ENCODE peak calls at places on chromosome 21, in seven cellular contexts. One of them, this sample, is unnamed.

GRCh38 chr21:17660862-17661261 is 48.2 kb upstream of the BTG3 start:
- DNase-seq in fibroblast of lung: no peak
- DNase-seq in Panc1: no peak
- DNase-seq in spleen: no peak
- DNase-seq in IMR-90: no peak
- DNase-seq in A549: no peak
- DNase-seq in neural progenitor cell: no peak
- DNase-seq in this sample: no peak

GRCh38 chr21:30718239-30718909 is at the start of gene KRTAP21-3:
- DNase-seq in fibroblast of lung: no peak
- DNase-seq in Panc1: no peak
- DNase-seq in spleen: no peak
- DNase-seq in IMR-90: no peak
- DNase-seq in A549: no peak
- DNase-seq in neural progenitor cell: no peak
- DNase-seq in this sample: no peak

GRCh38 chr21:9780441-9780937 is 740.9 kb upstream of the TPTE start:
- DNase-seq in fibroblast of lung: no peak
- DNase-seq in Panc1: no peak
- DNase-seq in spleen: no peak
- DNase-seq in IMR-90: no peak
- DNase-seq in A549: no peak
- DNase-seq in neural progenitor cell: no peak
- DNase-seq in this sample: no peak

GRCh38 chr21:39669485-39669884 is 56.7 kb downstream of the B3GALT5 start:
- DNase-seq in fibroblast of lung: no peak
- DNase-seq in Panc1: no peak
- DNase-seq in spleen: peak; percentile 53
- DNase-seq in IMR-90: no peak
- DNase-seq in A549: no peak
- DNase-seq in neural progenitor cell: no peak
- DNase-seq in this sample: no peak

GRCh38 chr21:42532466-42533181 is 19.0 kb downstream of the SLC37A1 start:
- DNase-seq in fibroblast of lung: peak; percentile 35
- DNase-seq in Panc1: no peak
- DNase-seq in spleen: peak; percentile 86
- DNase-seq in IMR-90: peak; percentile 12
- DNase-seq in A549: no peak
- DNase-seq in neural progenitor cell: no peak
- DNase-seq in this sample: no peak

GRCh38 chr21:17679002-17679600 is 66.4 kb upstream of the BTG3 start:
- DNase-seq in fibroblast of lung: peak; percentile 83
- DNase-seq in Panc1: peak; percentile 45
- DNase-seq in spleen: no peak
- DNase-seq in IMR-90: peak; percentile 71
- DNase-seq in A549: peak; percentile 14
- DNase-seq in neural progenitor cell: peak; percentile 69
- DNase-seq in this sample: no peak

GRCh38 chr21:32653326-32653901 is 41.2 kb upstream of the CFAP298 start:
- DNase-seq in fibroblast of lung: peak; percentile 19
- DNase-seq in Panc1: peak; percentile 24
- DNase-seq in spleen: no peak
- DNase-seq in IMR-90: peak; percentile 10
- DNase-seq in A549: peak; percentile 9
- DNase-seq in neural progenitor cell: peak; percentile 43
- DNase-seq in this sample: no peak

GRCh38 chr21:38787461-38788274 is 18.1 kb upstream of the ETS2 start:
- DNase-seq in fibroblast of lung: peak; percentile 58
- DNase-seq in Panc1: no peak
- DNase-seq in spleen: no peak
- DNase-seq in IMR-90: peak; percentile 76
- DNase-seq in A549: peak; percentile 79
- DNase-seq in neural progenitor cell: no peak
- DNase-seq in this sample: no peak

GRCh38 chr21:34670962-34671348 is 2.2 kb downstream of the CLIC6 start:
- DNase-seq in fibroblast of lung: no peak
- DNase-seq in Panc1: no peak
- DNase-seq in spleen: no peak
- DNase-seq in IMR-90: no peak
- DNase-seq in A549: no peak
- DNase-seq in neural progenitor cell: peak; percentile 41
- DNase-seq in this sample: no peak

GRCh38 chr21:16709866-16710550 is 802.8 kb upstream of the CXADR start:
- DNase-seq in fibroblast of lung: peak; percentile 75
- DNase-seq in Panc1: no peak
- DNase-seq in spleen: no peak
- DNase-seq in IMR-90: peak; percentile 77
- DNase-seq in A549: no peak
- DNase-seq in neural progenitor cell: peak; percentile 15
- DNase-seq in this sample: no peak

GRCh38 chr21:38979271-38980196 is 173.8 kb downstream of the ETS2 start:
- DNase-seq in fibroblast of lung: peak; percentile 52
- DNase-seq in Panc1: no peak
- DNase-seq in spleen: no peak
- DNase-seq in IMR-90: peak; percentile 70
- DNase-seq in A549: no peak
- DNase-seq in neural progenitor cell: peak; percentile 33
- DNase-seq in this sample: no peak

GRCh38 chr21:33854604-33855003 is 61.0 kb downstream of the ATP5PO start:
- DNase-seq in fibroblast of lung: no peak
- DNase-seq in Panc1: peak; percentile 7
- DNase-seq in spleen: no peak
- DNase-seq in IMR-90: no peak
- DNase-seq in A549: peak; percentile 15
- DNase-seq in neural progenitor cell: no peak
- DNase-seq in this sample: no peak

GRCh38 chr21:43274946-43275310 is 106.1 kb downstream of the CRYAA start:
- DNase-seq in fibroblast of lung: no peak
- DNase-seq in Panc1: no peak
- DNase-seq in spleen: no peak
- DNase-seq in IMR-90: no peak
- DNase-seq in A549: no peak
- DNase-seq in neural progenitor cell: no peak
- DNase-seq in this sample: no peak

GRCh38 chr21:39313457-39314154 is at the start of gene BRWD1:
- DNase-seq in fibroblast of lung: peak; percentile 87
- DNase-seq in Panc1: peak; percentile 20
- DNase-seq in spleen: peak; percentile 95
- DNase-seq in IMR-90: peak; percentile 81
- DNase-seq in A549: peak; percentile 40
- DNase-seq in neural progenitor cell: peak; percentile 92
- DNase-seq in this sample: peak; percentile 85

GRCh38 chr21:34835526-34835925 is 166.7 kb downstream of the CLIC6 start:
- DNase-seq in fibroblast of lung: peak; percentile 87
- DNase-seq in Panc1: no peak
- DNase-seq in spleen: no peak
- DNase-seq in IMR-90: no peak
- DNase-seq in A549: no peak
- DNase-seq in neural progenitor cell: no peak
- DNase-seq in this sample: no peak

GRCh38 chr21:32336711-32337110 is 38.1 kb downstream of the MRAP start:
- DNase-seq in fibroblast of lung: no peak
- DNase-seq in Panc1: no peak
- DNase-seq in spleen: no peak
- DNase-seq in IMR-90: peak; percentile 56
- DNase-seq in A549: no peak
- DNase-seq in neural progenitor cell: no peak
- DNase-seq in this sample: no peak

GRCh38 chr21:14582934-14583628 is 37.0 kb upstream of the SAMSN1 start:
- DNase-seq in fibroblast of lung: no peak
- DNase-seq in Panc1: no peak
- DNase-seq in spleen: no peak
- DNase-seq in IMR-90: no peak
- DNase-seq in A549: no peak
- DNase-seq in neural progenitor cell: no peak
- DNase-seq in this sample: no peak

GRCh38 chr21:16563795-16564194 is 834.0 kb downstream of the USP25 start:
- DNase-seq in fibroblast of lung: no peak
- DNase-seq in Panc1: no peak
- DNase-seq in spleen: no peak
- DNase-seq in IMR-90: no peak
- DNase-seq in A549: peak; percentile 11
- DNase-seq in neural progenitor cell: peak; percentile 72
- DNase-seq in this sample: no peak

GRCh38 chr21:42665026-42665425 is 11.6 kb downstream of the PDE9A start:
- DNase-seq in fibroblast of lung: no peak
- DNase-seq in Panc1: no peak
- DNase-seq in spleen: no peak
- DNase-seq in IMR-90: no peak
- DNase-seq in A549: no peak
- DNase-seq in neural progenitor cell: no peak
- DNase-seq in this sample: no peak

GRCh38 chr21:43679951-43680350 is 20.6 kb downstream of the RRP1B start:
- DNase-seq in fibroblast of lung: no peak
- DNase-seq in Panc1: no peak
- DNase-seq in spleen: no peak
- DNase-seq in IMR-90: no peak
- DNase-seq in A549: no peak
- DNase-seq in neural progenitor cell: no peak
- DNase-seq in this sample: no peak

GRCh38 chr21:27149034-27149433 is 182.1 kb upstream of the ADAMTS5 start:
- DNase-seq in fibroblast of lung: no peak
- DNase-seq in Panc1: no peak
- DNase-seq in spleen: no peak
- DNase-seq in IMR-90: peak; percentile 24
- DNase-seq in A549: no peak
- DNase-seq in neural progenitor cell: no peak
- DNase-seq in this sample: no peak

GRCh38 chr21:35952651-35953340 is 107.5 kb downstream of the SETD4 start:
- DNase-seq in fibroblast of lung: no peak
- DNase-seq in Panc1: no peak
- DNase-seq in spleen: no peak
- DNase-seq in IMR-90: no peak
- DNase-seq in A549: no peak
- DNase-seq in neural progenitor cell: no peak
- DNase-seq in this sample: no peak

DNA sequence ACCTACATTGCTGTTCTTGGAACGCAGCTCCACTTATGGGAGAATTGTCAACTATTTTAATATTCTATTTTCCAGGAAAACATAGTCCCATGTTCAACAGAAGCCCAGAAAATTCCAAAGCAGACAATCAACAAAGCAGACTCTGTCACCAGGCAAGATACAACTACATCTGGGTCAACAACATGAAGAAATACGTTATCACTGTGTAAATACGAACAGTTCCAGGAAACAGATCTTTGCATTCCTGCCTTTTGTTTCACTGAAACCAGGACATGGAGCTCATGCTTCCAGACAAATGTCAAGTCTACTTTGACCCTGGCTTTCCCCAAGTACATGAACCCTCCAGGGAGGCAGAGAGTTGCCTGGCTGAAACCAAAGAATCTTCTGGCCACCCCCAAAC is 106.8 kb downstream of the SETD4 start:
- DNase-seq in fibroblast of lung: no peak
- DNase-seq in Panc1: no peak
- DNase-seq in spleen: no peak
- DNase-seq in IMR-90: no peak
- DNase-seq in A549: no peak
- DNase-seq in neural progenitor cell: no peak
- DNase-seq in this sample: no peak
- TF ChIP-seq CTCF in fibroblast of lung: no peak
- TF ChIP-seq CTCF in Panc1: no peak
- TF ChIP-seq CTCF in spleen: no peak
- TF ChIP-seq CTCF in IMR-90: no peak
- TF ChIP-seq CTCF in A549: no peak
- TF ChIP-seq CTCF in neural progenitor cell: no peak
- TF ChIP-seq CTCF in this sample: no peak

GRCh38 chr21:44795342-44795741 is 6.3 kb downstream of the UBE2G2 start:
- DNase-seq in fibroblast of lung: no peak
- DNase-seq in Panc1: no peak
- DNase-seq in spleen: no peak
- DNase-seq in IMR-90: no peak
- DNase-seq in A549: no peak
- DNase-seq in neural progenitor cell: no peak
- DNase-seq in this sample: no peak
- TF ChIP-seq CTCF in fibroblast of lung: no peak
- TF ChIP-seq CTCF in Panc1: no peak
- TF ChIP-seq CTCF in spleen: no peak
- TF ChIP-seq CTCF in IMR-90: no peak
- TF ChIP-seq CTCF in A549: no peak
- TF ChIP-seq CTCF in neural progenitor cell: no peak
- TF ChIP-seq CTCF in this sample: no peak

DNA sequence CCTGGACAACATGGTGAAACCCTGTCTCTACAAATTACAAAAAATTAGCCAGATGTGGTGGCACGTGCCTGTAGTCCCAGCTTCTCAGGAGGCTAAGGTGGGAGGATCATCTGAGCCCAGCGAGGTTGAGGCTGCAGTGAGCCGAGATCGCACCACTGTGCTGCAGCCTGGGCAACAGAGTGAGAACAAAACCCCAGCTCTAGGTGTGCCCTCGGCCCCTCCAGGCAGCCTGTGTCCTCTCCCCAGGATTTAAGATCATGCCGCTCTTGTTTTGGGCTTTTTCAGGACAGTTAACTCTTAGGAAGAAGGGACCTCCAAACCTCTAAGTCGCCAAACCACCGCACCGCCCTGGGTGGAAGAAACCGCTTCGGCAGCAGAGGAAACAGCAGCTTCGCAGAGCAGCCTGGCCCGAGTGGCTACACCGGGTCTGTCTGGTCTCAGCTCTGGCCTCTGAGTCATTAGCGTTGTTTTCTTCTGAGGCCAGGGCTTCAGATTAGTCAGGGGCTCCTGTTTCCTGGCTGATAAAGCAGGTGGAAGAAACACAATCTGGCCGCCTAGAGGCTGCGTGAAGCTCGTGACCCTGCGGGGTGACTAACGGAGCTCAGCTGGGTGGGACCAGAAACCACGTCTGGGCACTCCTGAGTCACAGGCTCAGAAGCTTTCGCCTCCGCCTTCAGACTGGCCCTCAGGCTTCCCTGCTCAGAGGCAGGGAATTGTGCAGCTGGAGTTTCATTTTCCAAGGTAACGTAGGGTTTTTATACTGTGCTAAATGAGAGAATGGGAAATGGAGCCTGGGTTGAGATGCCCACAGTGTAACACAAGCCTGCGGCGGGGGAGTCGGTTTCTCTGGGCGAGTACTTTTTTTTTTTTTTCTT is 44.7 kb downstream of the CHAF1B start:
- DNase-seq in fibroblast of lung: peak; percentile 97
- DNase-seq in Panc1: peak; percentile 96
- DNase-seq in spleen: peak; percentile 85
- DNase-seq in IMR-90: peak; percentile 100
- DNase-seq in A549: peak; percentile 95
- DNase-seq in neural progenitor cell: peak; percentile 68
- DNase-seq in this sample: no peak
- TF ChIP-seq CTCF in fibroblast of lung: no peak
- TF ChIP-seq CTCF in Panc1: no peak
- TF ChIP-seq CTCF in spleen: no peak
- TF ChIP-seq CTCF in IMR-90: no peak
- TF ChIP-seq CTCF in A549: no peak
- TF ChIP-seq CTCF in neural progenitor cell: peak; percentile 22
- TF ChIP-seq CTCF in this sample: peak; percentile 22

DNA sequence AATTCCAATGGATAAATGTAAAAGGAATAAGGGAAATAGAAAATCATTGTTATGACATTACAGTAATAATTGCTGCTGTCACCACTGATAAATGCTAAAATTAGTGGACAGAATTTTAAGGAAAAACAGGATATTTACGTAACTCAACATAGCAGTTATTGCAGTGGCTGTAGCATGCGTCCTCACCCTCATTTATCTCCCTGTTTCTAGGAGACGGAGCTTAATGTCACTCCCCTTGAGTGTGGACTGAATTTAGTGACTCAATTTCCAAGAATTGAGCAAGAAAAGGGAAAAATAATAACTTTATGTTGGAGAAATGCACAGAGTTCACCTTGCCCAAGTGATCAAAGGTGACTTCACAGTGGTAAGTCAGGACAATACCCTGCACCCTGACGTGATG is 33.3 kb upstream of the COL18A1 start:
- DNase-seq in fibroblast of lung: peak; percentile 56
- DNase-seq in Panc1: no peak
- DNase-seq in spleen: no peak
- DNase-seq in IMR-90: no peak
- DNase-seq in A549: no peak
- DNase-seq in neural progenitor cell: no peak
- DNase-seq in this sample: no peak
- TF ChIP-seq CTCF in fibroblast of lung: no peak
- TF ChIP-seq CTCF in Panc1: no peak
- TF ChIP-seq CTCF in spleen: no peak
- TF ChIP-seq CTCF in IMR-90: no peak
- TF ChIP-seq CTCF in A549: no peak
- TF ChIP-seq CTCF in neural progenitor cell: no peak
- TF ChIP-seq CTCF in this sample: no peak